ENCODE peak calls at places on chromosomes 11 and 22, in six cellular contexts. S is fibroblast of lung; A is stimulated activated CD4-positive, alpha-beta T cell treated with anti-CD3 and anti-CD28 coated beads, Interleukin-1b, Interleukin-23, amount 100 ng/mL, for 1 hour; Z is psoas muscle; T is AG08395; X is T-helper 1 cell. H is an unnamed sample.

GRCh38 chr11:72792437-72793021 is 1.3 kb downstream of the STARD10 start:
- DNase-seq in S (no peak), A (no peak), Z (no peak), T (no peak), X (no peak), H (no peak)

GRCh38 chr11:8105666-8106065 is 24.7 kb downstream of the TUB start:
- DNase-seq in S (no peak), A (no peak), Z (no peak), T (no peak), X (no peak), H (no peak)

GRCh38 chr11:65493367-65494176 is 5.3 kb upstream of the MALAT1 start:
- DNase-seq in S (peak; percentile 99), A (no peak), Z (peak; percentile 92), T (peak; percentile 66), X (no peak), H (no peak)

GRCh38 chr11:120511116-120511803 is at the start of gene GRIK4:
- DNase-seq in S (peak; percentile 50), A (peak; percentile 73), Z (peak; percentile 90), T (peak; percentile 89), X (peak; percentile 29), H (no peak)

GRCh38 chr22:32232447-32232846 is 22.7 kb downstream of the SLC5A4 start:
- DNase-seq in S (no peak), A (no peak), Z (no peak), T (no peak), X (no peak), H (no peak)

GRCh38 chr11:116192509-116193206 is 580.1 kb downstream of the BUD13 start:
- DNase-seq in S (peak; percentile 8), A (no peak), Z (no peak), T (peak; percentile 9), X (no peak), H (no peak)

GRCh38 chr22:44394246-44395115 is 81.7 kb upstream of the SHISAL1 start:
- DNase-seq in S (no peak), A (no peak), Z (peak; percentile 7), T (no peak), X (no peak), H (no peak)

GRCh38 chr22:16793831-16794230 is 31.4 kb downstream of the XKR3 start:
- DNase-seq in S (no peak), A (no peak), Z (no peak), T (no peak), X (no peak), H (no peak)

GRCh38 chr22:43435851-43436535 is 24.2 kb downstream of the MPPED1 start:
- DNase-seq in S (no peak), A (no peak), Z (no peak), T (no peak), X (no peak), H (peak; percentile 6)

GRCh38 chr11:118397448-118397847 is 4.0 kb upstream of the ATP5MG start:
- DNase-seq in S (no peak), A (no peak), Z (no peak), T (no peak), X (no peak), H (no peak)

GRCh38 chr11:69397732-69398131 is 83.7 kb upstream of the LINC01488 start:
- DNase-seq in S (peak; percentile 19), A (no peak), Z (peak; percentile 15), T (peak; percentile 25), X (no peak), H (no peak)

H was measured in cerebellar nuclear complex.